ENCODE peak calls at places on chromosomes 5 and 9, in four cellular contexts. B is NCI-H2171 treated with DMSO at 0.1 percent for 48 hours, E is GM23248, S is non-pigmented ciliary epithelial cell. L is an unnamed sample.
A peak's percentile ranks its signal among the peaks of the same experiment; 100 is the strongest.

GRCh38 chr5:157222506-157223230 is 42.0 kb downstream of the ITK start:
- DNase-seq in B (no peak), E (peak; percentile 84), S (peak; percentile 36), L (peak; percentile 72)

GRCh38 chr5:107129051-107129450 is 541.7 kb downstream of the EFNA5 start:
- DNase-seq in S (peak; percentile 17), B (no peak), E (no peak), L (no peak)

GRCh38 chr5:90911169-90911568 is 352.6 kb downstream of the ADGRV1 start:
- DNase-seq in S (no peak), E (no peak), B (no peak), L (no peak)

GRCh38 chr5:80215523-80215922 is 40.3 kb downstream of the SERINC5 start:
- DNase-seq in E (no peak), S (no peak), B (no peak), L (no peak)

GRCh38 chr5:179816401-179817070 is 4.2 kb upstream of the SQSTM1 start:
- DNase-seq in B (no peak), S (no peak), E (peak; percentile 26), L (no peak)

GRCh38 chr9:26175264-26175663 is 497.0 kb upstream of the TUSC1 start:
- DNase-seq in E (peak; percentile 62), S (no peak), B (no peak), L (no peak)

GRCh38 chr5:126624534-126624933 is 23.8 kb downstream of the PHAX start:
- DNase-seq in E (peak; percentile 97), S (peak; percentile 83), B (no peak), L (no peak)

GRCh38 chr5:150638053-150638444 is 2.4 kb upstream of the SYNPO start:
- DNase-seq in B (no peak), E (no peak), S (no peak), L (no peak)

GRCh38 chr9:136078498-136079011 is 16.5 kb downstream of the NACC2 start:
- DNase-seq in S (no peak), E (no peak), B (no peak), L (peak; percentile 42)

GRCh38 chr9:100575765-100576368 is 2.0 kb upstream of the CAVIN4 start:
- DNase-seq in E (peak; percentile 81), B (no peak), S (no peak), L (no peak)

GRCh38 chr5:142324377-142324870 is 397 bp downstream of the SPRY4 start:
- DNase-seq in E (peak; percentile 86), B (no peak), S (no peak), L (peak; percentile 12)

GRCh38 chr9:130535818-130536521 is 43.4 kb upstream of the FUBP3 start:
- DNase-seq in B (peak; percentile 84), S (no peak), E (peak; percentile 57), L (no peak)

GRCh38 chr5:10678236-10678635 is 82.8 kb downstream of the DAP start:
- DNase-seq in E (peak; percentile 39), S (no peak), B (no peak), L (no peak)

GRCh38 chr9:9679433-9679832 is 933.4 kb downstream of the PTPRD start:
- DNase-seq in S (no peak), E (no peak), B (no peak), L (no peak)

GRCh38 chr9:82334286-82334685 is 345.7 kb downstream of the SPATA31D1 start:
- DNase-seq in E (peak; percentile 90), B (no peak), S (peak; percentile 36), L (no peak)

GRCh38 chr5:177301503-177302165 is 1.9 kb downstream of the RAB24 start:
- DNase-seq in S (no peak), E (peak; percentile 17), B (peak; percentile 70), L (no peak)

GRCh38 chr5:38816083-38817030 is 29.5 kb upstream of the OSMR start:
- DNase-seq in E (no peak), S (no peak), B (no peak), L (no peak)